ENCODE peak calls at places on chromosomes 16 and 17, in nine cellular contexts. A is nephron progenitor cell; N is prostate gland; K is stimulated activated CD8-positive, alpha-beta memory T cell treated with anti-CD3 and anti-CD28 coated beads, Interleukin-15, amount 100 ng/mL, for 48 hours; M is activated naive CD4-positive, alpha-beta T cell treated with anti-CD3 and anti-CD28 coated beads for 36 hours; P is K562; S is SW 1271; H is HS-5; Y is foreskin melanocyte. R is an unnamed sample.
A peak's percentile ranks its signal among the peaks of the same experiment; 100 is the strongest.

GRCh38 chr17:4020096-4020495 is 55.9 kb upstream of the ATP2A3 start:
- DNase-seq in A (no peak), N (no peak), K (no peak), M (no peak), P (no peak), S (no peak), H (no peak), Y (no peak), R (no peak)

GRCh38 chr17:31834448-31834847 is 24.6 kb downstream of the COPRS start:
- DNase-seq in A (no peak), N (no peak), K (no peak), M (peak; percentile 7), P (no peak), S (no peak), H (no peak), Y (no peak), R (no peak)

GRCh38 chr17:60590075-60590474 is 9.9 kb upstream of the PPM1D start:
- DNase-seq in A (no peak), N (no peak), K (no peak), M (no peak), P (no peak), S (no peak), H (no peak), Y (no peak), R (no peak)

GRCh38 chr16:68286153-68287074 is 22.1 kb downstream of the SLC7A6 start:
- DNase-seq in A (no peak), N (no peak), K (no peak), M (peak; percentile 56), P (no peak), S (no peak), H (no peak), Y (no peak), R (no peak)

GRCh38 chr16:81526935-81527334 is 82.3 kb downstream of the CMIP start:
- DNase-seq in A (no peak), N (peak; percentile 83), K (no peak), M (no peak), P (peak; percentile 84), S (no peak), H (no peak), Y (no peak), R (peak; percentile 56)

GRCh38 chr16:78227855-78228254 is 128.4 kb downstream of the WWOX start:
- DNase-seq in A (peak; percentile 31), N (no peak), K (no peak), M (no peak), P (peak; percentile 21), S (no peak), H (no peak), Y (no peak), R (no peak)

GRCh38 chr16:84467256-84467655 is 37.2 kb downstream of the MEAK7 start:
- DNase-seq in A (no peak), N (no peak), K (no peak), M (no peak), P (no peak), S (no peak), H (no peak), Y (no peak), R (no peak)

GRCh38 chr16:4489030-4489429 is 12.8 kb downstream of the HMOX2 start:
- DNase-seq in A (no peak), N (no peak), K (no peak), M (no peak), P (no peak), S (peak; percentile 17), H (peak; percentile 76), Y (no peak), R (no peak)

GRCh38 chr17:55825213-55825612 is 74.4 kb downstream of the PCTP start:
- DNase-seq in A (no peak), N (no peak), K (no peak), M (peak; percentile 18), P (peak; percentile 53), S (no peak), H (no peak), Y (no peak), R (no peak)

GRCh38 chr17:17032131-17032692 is 10.0 kb upstream of the MPRIP start:
- DNase-seq in A (no peak), N (no peak), K (no peak), M (no peak), P (peak; percentile 24), S (no peak), H (no peak), Y (peak; percentile 63), R (peak; percentile 83)

GRCh38 chr17:73759324-73760185 is 115.3 kb upstream of the SDK2 start:
- DNase-seq in A (no peak), N (no peak), K (no peak), M (no peak), P (no peak), S (no peak), H (no peak), Y (peak; percentile 89), R (no peak)

GRCh38 chr17:39732586-39732985 is 2.3 kb upstream of the MIEN1 start:
- DNase-seq in A (no peak), N (no peak), K (no peak), M (no peak), P (no peak), S (no peak), H (no peak), Y (no peak), R (no peak)

GRCh38 chr16:79283578-79283977 is 317.0 kb downstream of the MAF start:
- DNase-seq in A (no peak), N (no peak), K (no peak), M (peak; percentile 39), P (no peak), S (no peak), H (no peak), Y (no peak), R (no peak)

GRCh38 chr17:36085710-36086268 is 4.2 kb downstream of the CCL3 start:
- DNase-seq in A (no peak), N (no peak), K (no peak), M (no peak), P (no peak), S (no peak), H (no peak), Y (no peak), R (no peak)

GRCh38 chr16:68041783-68042182 is 18.7 kb downstream of the DUS2 start:
- DNase-seq in A (no peak), N (no peak), K (no peak), M (no peak), P (no peak), S (no peak), H (no peak), Y (no peak), R (no peak)

GRCh38 chr16:48244863-48245195 is 729 bp downstream of the LONP2 start:
- DNase-seq in A (no peak), N (no peak), K (no peak), M (no peak), P (no peak), S (no peak), H (no peak), Y (no peak), R (no peak)

GRCh38 chr16:22352119-22352518 is 22.3 kb downstream of the CDR2 start:
- DNase-seq in A (no peak), N (no peak), K (no peak), M (no peak), P (no peak), S (no peak), H (no peak), Y (no peak), R (no peak)

GRCh38 chr17:76696763-76697701 is 13.7 kb downstream of the MXRA7 start:
- DNase-seq in A (no peak), N (no peak), K (no peak), M (no peak), P (no peak), S (peak; percentile 62), H (no peak), Y (no peak), R (peak; percentile 88)

GRCh38 chr17:31580331-31581021 is 189.0 kb downstream of the RAB11FIP4 start:
- DNase-seq in A (no peak), N (no peak), K (no peak), M (no peak), P (no peak), S (no peak), H (no peak), Y (peak; percentile 54), R (no peak)

GRCh38 chr17:80996422-80997305 is 5.0 kb downstream of the CHMP6 start:
- DNase-seq in A (no peak), N (no peak), K (no peak), M (no peak), P (no peak), S (no peak), H (no peak), Y (no peak), R (peak; percentile 63)

GRCh38 chr17:19948100-19948943 is 29.3 kb downstream of the AKAP10 start:
- DNase-seq in A (no peak), N (peak; percentile 26), K (no peak), M (no peak), P (peak; percentile 5), S (peak; percentile 22), H (no peak), Y (no peak), R (no peak)

GRCh38 chr16:610513-611381 is 20.0 kb upstream of the WFIKKN1 start:
- DNase-seq in A (no peak), N (no peak), K (peak; percentile 43), M (peak; percentile 66), P (no peak), S (no peak), H (no peak), Y (peak; percentile 46), R (peak; percentile 86)

GRCh38 chr17:78166416-78166815 is 2.0 kb upstream of the SYNGR2 start:
- DNase-seq in A (no peak), N (no peak), K (no peak), M (no peak), P (no peak), S (no peak), H (no peak), Y (no peak), R (no peak)

GRCh38 chr17:66287911-66288310 is 14.5 kb upstream of the PRKCA start:
- DNase-seq in A (no peak), N (no peak), K (no peak), M (no peak), P (no peak), S (no peak), H (no peak), Y (no peak), R (no peak)

GRCh38 chr17:7572588-7573323 is 6.7 kb upstream of the CD68 start:
- DNase-seq in A (peak; percentile 99), N (peak; percentile 100), K (peak; percentile 99), M (peak; percentile 100), P (peak; percentile 98), S (peak; percentile 98), H (peak; percentile 96), Y (peak; percentile 99), R (peak; percentile 99)

GRCh38 chr17:78379134-78379497 is 667 bp downstream of the PGS1 start:
- DNase-seq in A (no peak), N (no peak), K (no peak), M (no peak), P (no peak), S (peak; percentile 23), H (no peak), Y (no peak), R (no peak)

GRCh38 chr16:24358117-24358516 is 102.0 kb downstream of the CACNG3 start:
- DNase-seq in A (no peak), N (no peak), K (no peak), M (no peak), P (no peak), S (no peak), H (no peak), Y (no peak), R (no peak)

GRCh38 chr16:11263737-11264136 is 5.4 kb downstream of the TNP2 start:
- DNase-seq in A (no peak), N (no peak), K (peak; percentile 62), M (peak; percentile 78), P (no peak), S (no peak), H (no peak), Y (no peak), R (no peak)

GRCh38 chr17:5565808-5566207 is 18.5 kb downstream of the NLRP1 start:
- DNase-seq in A (no peak), N (no peak), K (no peak), M (no peak), P (no peak), S (no peak), H (no peak), Y (no peak), R (no peak)

GRCh38 chr16:78654929-78655328 is 555.5 kb downstream of the WWOX start:
- DNase-seq in A (no peak), N (no peak), K (no peak), M (no peak), P (no peak), S (no peak), H (no peak), Y (no peak), R (no peak)

R was measured in spleen.